ENCODE peak calls at places on chromosomes 11 and 22, in ten cellular contexts. H, K, P, Q, E, Y, J, I, B and T are unnamed samples.

GRCh38 chr22:41009222-41009948 is 58.2 kb downstream of the RBX1 start:
- DNase-seq in J (no peak), K (no peak), H (no peak), I (no peak), Q (no peak), B (no peak), P (no peak), Y (no peak), E (no peak), T (no peak)

GRCh38 chr22:49204599-49205214 is 623.0 kb downstream of the BRD1 start:
- DNase-seq in Y (no peak), J (no peak), I (no peak), Q (no peak), K (no peak), H (no peak), B (no peak), E (no peak), P (no peak), T (no peak)

GRCh38 chr22:21082248-21082647 is 36.5 kb downstream of the LRRC74B start:
- DNase-seq in K (no peak), J (no peak), I (no peak), P (no peak), Q (no peak), Y (no peak), E (no peak), H (no peak), B (no peak), T (no peak)

GRCh38 chr22:22682807-22683667 is 38.6 kb downstream of the GGTLC2 start:
- DNase-seq in K (no peak), P (no peak), Y (no peak), B (no peak), H (no peak), J (no peak), I (no peak), Q (no peak), E (no peak), T (no peak)

GRCh38 chr22:49211176-49211575 is 616.5 kb downstream of the BRD1 start:
- DNase-seq in H (no peak), I (no peak), J (no peak), K (no peak), Q (no peak), B (no peak), E (no peak), P (no peak), Y (no peak), T (no peak)

GRCh38 chr22:23237201-23237798 is 57.0 kb downstream of the BCR start:
- DNase-seq in B (no peak), K (no peak), H (peak), Q (peak), E (no peak), J (no peak), Y (peak), P (peak), I (no peak), T (no peak)

GRCh38 chr11:17328856-17329490 is 22.6 kb upstream of the NCR3LG1 start:
- DNase-seq in P (no peak), B (no peak), I (no peak), J (no peak), Y (no peak), Q (peak), K (no peak), H (peak), E (no peak), T (no peak)

GRCh38 chr11:118156531-118157185 is 4.0 kb upstream of the SCN4B start:
- DNase-seq in P (no peak), B (no peak), J (no peak), E (no peak), I (peak), H (peak), Y (no peak), Q (no peak), K (no peak), T (no peak)

GRCh38 chr22:22168190-22168940 is 76.2 kb upstream of the VPREB1 start:
- DNase-seq in H (no peak), J (no peak), K (no peak), E (no peak), Y (no peak), B (no peak), P (no peak), I (no peak), Q (peak), T (peak)

GRCh38 chr22:38923463-38924196 is 33.8 kb upstream of the APOBEC3A start:
- DNase-seq in B (no peak), I (no peak), Q (no peak), H (peak), Y (peak), E (no peak), J (peak), K (peak), P (peak), T (no peak)

GRCh38 chr11:92295175-92296137 is 70.8 kb downstream of the FAT3 start:
- DNase-seq in I (no peak), H (no peak), P (no peak), K (no peak), E (no peak), J (no peak), Y (no peak), Q (no peak), B (no peak), T (no peak)

GRCh38 chr11:70734379-70734778 is 336.1 kb downstream of the CTTN start:
- DNase-seq in K (no peak), P (no peak), Y (no peak), I (no peak), E (no peak), H (no peak), J (no peak), B (no peak), Q (no peak), T (no peak)

GRCh38 chr11:108538022-108538424 is 39.8 kb upstream of the POGLUT3 start:
- DNase-seq in B (no peak), Q (peak), I (no peak), E (no peak), J (no peak), Y (no peak), H (no peak), P (no peak), K (no peak), T (no peak)

GRCh38 chr22:24450600-24450999 is 23.2 kb downstream of the ADORA2A start:
- DNase-seq in Y (no peak), J (no peak), I (no peak), E (no peak), P (no peak), H (peak), B (no peak), Q (peak), K (no peak), T (no peak)

GRCh38 chr11:61968758-61969390 is 1.4 kb upstream of the FTH1 start:
- DNase-seq in H (no peak), Y (no peak), K (no peak), Q (no peak), J (no peak), B (no peak), E (no peak), I (no peak), P (peak), T (no peak)

GRCh38 chr11:70650075-70650909 is 252.0 kb downstream of the CTTN start:
- DNase-seq in B (peak), Y (peak), J (peak), E (peak), K (no peak), I (peak), P (peak), H (no peak), Q (no peak), T (peak)

GRCh38 chr11:20397281-20397680 is 9.8 kb downstream of the PRMT3 start:
- DNase-seq in Q (peak), J (no peak), Y (no peak), B (no peak), I (peak), P (no peak), K (no peak), H (no peak), E (no peak), T (no peak)

GRCh38 chr11:121652982-121653381 is 200.2 kb upstream of the SORL1-AS1 start:
- DNase-seq in J (no peak), E (peak), H (peak), Y (no peak), K (no peak), B (no peak), I (no peak), Q (peak), P (no peak), T (no peak)

GRCh38 chr11:26896716-26897115 is 97.2 kb upstream of the FIBIN start:
- DNase-seq in H (no peak), K (no peak), E (no peak), J (no peak), P (no peak), Q (no peak), Y (no peak), I (no peak), B (no peak), T (no peak)

GRCh38 chr22:32619614-32620426 is 145.2 kb downstream of the FBXO7 start:
- DNase-seq in K (no peak), H (no peak), J (no peak), I (no peak), E (no peak), Y (peak), B (no peak), Q (no peak), P (no peak), T (no peak)

GRCh38 chr11:71484248-71485062 is 31.5 kb downstream of the NADSYN1 start:
- DNase-seq in K (no peak), Y (no peak), E (no peak), I (no peak), H (no peak), P (no peak), Q (no peak), B (no peak), J (no peak), T (no peak)

GRCh38 chr22:40685406-40685805 is 6.1 kb downstream of the MCHR1 start:
- DNase-seq in K (no peak), Y (no peak), J (no peak), P (no peak), B (no peak), E (no peak), I (peak), H (no peak), Q (no peak), T (no peak)

GRCh38 chr22:50228366-50228765 is 16.5 kb downstream of the TUBGCP6 start:
- DNase-seq in P (no peak), B (no peak), H (no peak), Y (no peak), E (no peak), Q (no peak), I (no peak), J (no peak), K (no peak), T (no peak)

GRCh38 chr11:2928605-2929510 is at the start of gene PHLDA2:
- DNase-seq in E (no peak), B (peak), J (no peak), H (peak), Y (peak), I (peak), K (no peak), Q (peak), P (no peak), T (no peak)

GRCh38 chr22:30340911-30341685 is 14.4 kb upstream of the TBC1D10A start:
- DNase-seq in K (no peak), I (no peak), P (no peak), E (no peak), H (no peak), J (no peak), Y (peak), B (no peak), Q (no peak), T (no peak)

GRCh38 chr11:117842131-117842941 is 17.8 kb upstream of the FXYD2 start:
- DNase-seq in P (peak), Q (no peak), I (no peak), Y (no peak), B (no peak), K (no peak), J (no peak), E (no peak), H (no peak), T (no peak)

GRCh38 chr22:22770280-22770871 is 117.2 kb upstream of the IGLL5 start:
- DNase-seq in Q (peak), K (no peak), J (no peak), B (peak), Y (no peak), I (peak), H (peak), E (peak), P (peak), T (no peak)